ENCODE peak calls at places on chromosomes 3 and 15, in eight cellular contexts. P, I, C, Z, E, A, G and L are unnamed samples.

GRCh38 chr15:46251873-46252272 is 617.0 kb downstream of the SQOR start:
- DNase-seq in P (no peak), I (no peak), C (no peak), Z (no peak), E (no peak), A (no peak), G (no peak), L (no peak)

GRCh38 chr3:11435420-11435819 is 163.2 kb downstream of the ATG7 start:
- DNase-seq in P (no peak), I (no peak), C (no peak), Z (no peak), E (no peak), A (no peak), G (no peak), L (no peak)

GRCh38 chr15:69299451-69300128 is 878 bp downstream of the PAQR5 start:
- DNase-seq in P (no peak), I (no peak), C (no peak), Z (no peak), E (no peak), A (no peak), G (no peak), L (no peak)

GRCh38 chr3:196186661-196187573 is 24.3 kb downstream of the ZDHHC19 start:
- DNase-seq in P (no peak), I (no peak), C (peak; percentile 87), Z (peak; percentile 44), E (peak; percentile 43), A (no peak), G (peak; percentile 51), L (peak; percentile 62)

GRCh38 chr15:92719024-92719423 is 63.4 kb upstream of the FAM174B start:
- DNase-seq in P (no peak), I (no peak), C (no peak), Z (no peak), E (no peak), A (no peak), G (no peak), L (no peak)

GRCh38 chr3:13229291-13229949 is 156.2 kb upstream of the IQSEC1 start:
- DNase-seq in P (no peak), I (peak; percentile 7), C (peak; percentile 87), Z (peak; percentile 32), E (no peak), A (no peak), G (no peak), L (no peak)

GRCh38 chr3:46970391-46971091 is 6.0 kb downstream of the CCDC12 start:
- DNase-seq in P (no peak), I (no peak), C (no peak), Z (no peak), E (no peak), A (no peak), G (peak; percentile 74), L (no peak)

GRCh38 chr3:38805765-38806386 is 10.1 kb downstream of the SCN10A start:
- DNase-seq in P (peak; percentile 93), I (peak; percentile 32), C (peak; percentile 72), Z (peak; percentile 84), E (peak; percentile 18), A (no peak), G (no peak), L (no peak)

GRCh38 chr3:112128843-112129727 is 4.0 kb downstream of the GCSAM start:
- DNase-seq in P (no peak), I (peak; percentile 88), C (peak; percentile 61), Z (peak; percentile 82), E (no peak), A (no peak), G (no peak), L (peak; percentile 74)

GRCh38 chr3:77053769-77054168 is 13.9 kb downstream of the ROBO2 start:
- DNase-seq in P (no peak), I (no peak), C (no peak), Z (no peak), E (no peak), A (no peak), G (no peak), L (no peak)

GRCh38 chr3:155771126-155771525 is 26.3 kb upstream of the PLCH1 start:
- DNase-seq in P (no peak), I (no peak), C (no peak), Z (no peak), E (no peak), A (no peak), G (no peak), L (no peak)

GRCh38 chr3:67076607-67077006 is 78.5 kb downstream of the KBTBD8 start:
- DNase-seq in P (no peak), I (no peak), C (no peak), Z (no peak), E (no peak), A (no peak), G (no peak), L (no peak)

GRCh38 chr3:105793040-105793439 is 75.8 kb downstream of the CBLB start:
- DNase-seq in P (no peak), I (no peak), C (no peak), Z (no peak), E (no peak), A (no peak), G (no peak), L (no peak)

DNA sequence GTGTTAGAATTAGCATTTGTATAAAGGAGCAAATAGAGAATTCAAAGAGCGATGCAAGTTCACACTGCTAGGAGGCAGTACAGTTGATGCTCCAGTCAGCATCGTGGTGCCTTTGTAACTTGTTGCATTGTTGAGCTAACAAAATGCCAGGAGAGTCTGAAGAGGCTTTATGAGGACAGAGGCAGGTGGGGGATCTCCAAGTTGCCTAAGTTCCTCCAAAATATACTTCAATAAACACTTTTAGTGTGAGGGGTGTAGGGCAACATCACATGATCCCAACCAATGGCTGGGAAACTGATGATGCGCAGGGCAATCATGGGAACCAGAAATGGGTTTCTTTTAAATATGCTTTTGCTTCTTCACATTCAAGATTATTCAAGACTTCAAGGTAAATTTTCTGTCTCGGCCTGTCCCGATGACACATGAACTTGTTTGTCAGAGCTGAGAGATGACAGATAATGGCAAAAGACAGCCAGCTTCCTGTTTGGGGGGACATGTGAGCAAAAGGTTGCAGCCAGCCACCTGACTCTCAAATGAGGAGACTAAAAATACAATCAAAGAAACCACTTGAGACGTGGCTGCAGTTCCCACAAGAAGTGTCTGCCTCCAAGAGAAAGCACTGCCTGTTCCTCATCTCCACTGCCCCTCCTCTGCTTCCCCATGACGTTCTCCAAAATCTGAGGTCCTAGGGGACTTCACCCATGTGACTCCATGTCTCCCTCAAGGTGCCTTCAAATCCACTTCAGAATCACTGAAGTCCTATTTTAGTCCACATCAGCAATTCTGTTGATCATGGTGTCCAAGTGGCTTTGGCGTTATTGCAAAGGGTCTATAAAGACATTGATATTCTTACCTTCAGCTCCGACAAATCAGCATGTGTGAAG is 39.3 kb downstream of the KLHL6 start:
- DNase-seq in P (peak; percentile 29), I (peak; percentile 80), C (no peak), Z (peak; percentile 95), E (peak; percentile 59), A (no peak), G (no peak), L (peak; percentile 86)
- H3K4me1 ChIP-seq in P (peaks cover 11% of the 10 kb centered on the region), I (peaks cover 32% of the 10 kb centered on the region), C (peaks cover 9% of the 10 kb centered on the region), Z (peaks cover 90% of the 10 kb centered on the region), E (no peaks in the 10 kb centered on the region), A (peaks cover 3% of the 10 kb centered on the region), G (peaks cover 25% of the 10 kb centered on the region), L (peaks cover 28% of the 10 kb centered on the region)

DNA sequence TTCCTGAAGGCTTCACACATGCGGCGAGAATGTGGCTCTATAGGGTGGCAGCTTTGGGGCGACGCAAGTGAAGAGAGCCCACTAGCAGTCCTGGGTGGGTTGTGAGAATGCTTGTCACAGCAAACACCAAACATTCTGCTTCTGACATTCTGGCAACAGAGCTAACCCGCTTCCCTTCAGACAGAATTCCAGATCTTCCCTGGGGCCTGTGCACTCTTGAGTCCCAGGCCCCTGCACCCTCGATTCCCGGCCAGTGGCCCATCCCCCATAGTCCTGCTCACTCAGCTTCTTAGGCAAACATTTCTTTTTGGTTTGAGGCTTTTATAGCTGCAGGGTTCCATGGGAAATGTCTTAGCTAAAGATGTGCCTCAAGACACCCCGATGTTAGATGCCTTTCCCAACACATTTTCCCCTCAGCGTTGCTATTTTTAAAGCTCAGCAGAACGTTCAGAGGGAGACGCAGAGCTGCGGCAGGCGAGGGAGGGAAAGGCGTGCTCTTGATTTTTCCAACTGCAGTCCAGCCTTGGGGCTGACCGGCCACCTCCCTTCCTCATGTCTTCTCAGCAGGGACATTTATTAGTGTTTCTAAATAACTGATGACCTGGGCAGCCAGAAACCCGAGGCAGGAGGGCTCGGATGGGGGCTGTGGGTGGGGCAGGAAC is 35.2 kb downstream of the ABTB1 start:
- DNase-seq in P (no peak), I (no peak), C (peak; percentile 19), Z (no peak), E (peak; percentile 5), A (no peak), G (no peak), L (peak; percentile 28)
- H3K27ac ChIP-seq in P (no peak overlapping the region), I (no peak overlapping the region), C (no peak overlapping the region), Z (no peak overlapping the region), E (peak overlapping the region; percentile 60), A (no peak overlapping the region), G (peak overlapping the region; percentile 39), L (no peak overlapping the region)

DNA sequence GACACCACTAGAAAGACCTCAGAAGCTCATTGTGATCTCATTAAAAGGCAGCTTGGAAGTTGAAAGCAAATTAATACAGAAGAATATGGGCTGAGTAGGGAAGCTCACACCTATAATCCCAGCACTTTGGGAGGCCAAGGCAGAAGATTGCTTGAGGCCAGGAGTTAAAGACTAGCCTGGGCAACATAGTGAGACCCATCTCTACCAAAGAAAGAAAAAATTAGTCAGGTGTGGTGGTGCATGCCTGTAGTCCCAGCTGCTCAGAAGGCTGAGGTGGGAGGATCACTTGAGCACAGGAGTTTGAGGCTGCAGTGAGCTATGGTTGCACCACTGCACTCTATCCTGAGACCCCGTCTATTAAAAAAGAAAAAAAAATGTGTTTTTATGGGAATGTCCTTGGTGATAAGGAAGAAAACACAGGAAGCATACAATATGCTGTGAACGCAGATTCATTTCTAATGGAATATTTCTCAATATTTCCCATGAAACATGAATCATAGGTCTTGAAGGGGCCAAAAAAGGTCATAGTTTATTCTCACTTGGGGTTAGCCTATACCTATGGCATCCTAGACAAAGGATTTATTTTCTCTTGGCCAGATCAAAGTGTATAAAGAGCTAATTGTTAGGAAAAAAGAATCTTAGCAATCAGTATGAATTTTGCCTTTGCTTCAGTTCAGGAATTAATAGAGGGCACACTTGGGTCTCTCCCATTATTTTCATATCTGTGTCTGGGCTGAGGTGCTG is 98.1 kb downstream of the FNDC3B start:
- DNase-seq in P (no peak), I (no peak), C (no peak), Z (no peak), E (no peak), A (no peak), G (no peak), L (no peak)
- H3K4me1 ChIP-seq in P (peaks cover 48% of the 10 kb centered on the region), I (peaks cover 37% of the 10 kb centered on the region), C (peaks cover 34% of the 10 kb centered on the region), Z (peaks cover 59% of the 10 kb centered on the region), E (peaks cover 57% of the 10 kb centered on the region), A (peaks cover 19% of the 10 kb centered on the region), G (peaks cover 93% of the 10 kb centered on the region), L (no peaks in the 10 kb centered on the region)

GRCh38 chr3:61561374-61562041 is at the start of gene PTPRG:
- DNase-seq in P (peak; percentile 95), I (no peak), C (peak; percentile 85), Z (peak; percentile 87), E (peak; percentile 89), A (peak; percentile 84), G (peak; percentile 95), L (peak; percentile 89)

GRCh38 chr3:61563614-61564404 is 2.4 kb downstream of the PTPRG start:
- DNase-seq in P (peak; percentile 48), I (no peak), C (no peak), Z (no peak), E (no peak), A (no peak), G (no peak), L (no peak)

GRCh38 chr3:61562042-61562809 is 855 bp downstream of the PTPRG start:
- DNase-seq in P (peak; percentile 49), I (no peak), C (no peak), Z (no peak), E (peak; percentile 13), A (no peak), G (peak; percentile 69), L (no peak)

GRCh38 chr3:61564405-61565059 is 3.2 kb downstream of the PTPRG start:
- DNase-seq in P (peak; percentile 92), I (no peak), C (peak; percentile 81), Z (no peak), E (peak; percentile 85), A (peak; percentile 80), G (peak; percentile 90), L (no peak)

GRCh38 chr3:61562810-61563613 is 1.6 kb downstream of the PTPRG start:
- DNase-seq in P (peak; percentile 73), I (no peak), C (no peak), Z (peak; percentile 24), E (peak; percentile 32), A (no peak), G (peak; percentile 69), L (no peak)
- H3K27ac ChIP-seq in P (no peak overlapping the region), I (no peak overlapping the region), C (no peak overlapping the region), Z (no peak overlapping the region), E (peak overlapping the region; percentile 95), A (peak overlapping the region; percentile 68), G (peak overlapping the region; percentile 97), L (peak overlapping the region; percentile 83)